ENCODE peak calls at places on chromosomes 12 and 14, in four cellular contexts. J is mammary epithelial cell, K is body of pancreas, S is lower lobe of right lung. M is an unnamed sample.

GRCh38 chr12:89225401-89225800 is 126.9 kb downstream of the DUSP6 start:
- DNase-seq in K (no peak), S (peak), J (peak), M (peak)

GRCh38 chr12:99381992-99382391 is 265.6 kb upstream of the GARIN6 start:
- DNase-seq in J (peak), S (no peak), K (no peak), M (no peak)

GRCh38 chr12:124449623-124450375 is 117.6 kb downstream of the NCOR2 start:
- DNase-seq in S (no peak), K (no peak), J (no peak), M (no peak)

GRCh38 chr14:76576047-76576741 is 185.1 kb upstream of the VASH1 start:
- DNase-seq in S (no peak), J (no peak), K (peak), M (no peak)

GRCh38 chr12:124938066-124938465 is 23.6 kb upstream of the UBC start:
- DNase-seq in K (no peak), J (no peak), S (no peak), M (no peak)

GRCh38 chr14:105865904-105866840 is 339.8 kb downstream of the TMEM121 start:
- DNase-seq in S (no peak), K (peak), J (no peak), M (no peak)

GRCh38 chr14:75303415-75303814 is 24.8 kb downstream of the FOS start:
- DNase-seq in J (peak), K (peak), S (peak), M (peak)

GRCh38 chr14:36174767-36175424 is 1.6 kb downstream of the PTCSC3 start:
- DNase-seq in K (no peak), J (no peak), S (no peak), M (no peak)

GRCh38 chr12:120598674-120599463 is 17.7 kb upstream of the POP5 start:
- DNase-seq in K (peak), S (peak), J (peak), M (peak)

GRCh38 chr14:50225974-50226297 is 5.4 kb downstream of the SOS2 start:
- DNase-seq in J (no peak), S (no peak), K (no peak), M (no peak)

GRCh38 chr12:65269603-65270002 is 8.9 kb upstream of the MSRB3 start:
- DNase-seq in S (no peak), J (no peak), K (no peak), M (no peak)

GRCh38 chr14:69827560-69827959 is 30.5 kb upstream of the SLC10A1 start:
- DNase-seq in J (peak), K (no peak), S (no peak), M (peak)

GRCh38 chr12:108140501-108140900 is 11.4 kb downstream of the WSCD2 start:
- DNase-seq in K (no peak), J (no peak), S (no peak), M (no peak)

GRCh38 chr14:79852975-79853374 is 358.3 kb downstream of the DIO2 start:
- DNase-seq in K (no peak), J (no peak), S (no peak), M (no peak)

GRCh38 chr12:123011701-123012100 is 31.2 kb downstream of the ARL6IP4 start:
- DNase-seq in K (no peak), J (no peak), S (no peak), M (no peak)

GRCh38 chr14:91333640-91334039 is 84.0 kb downstream of the CCDC88C start:
- DNase-seq in K (no peak), J (no peak), S (no peak), M (no peak)

GRCh38 chr14:89165189-89165809 is 251.7 kb downstream of the FOXN3 start:
- DNase-seq in S (no peak), K (no peak), J (no peak), M (no peak)

GRCh38 chr12:124059752-124060151 is 86.7 kb downstream of the ZNF664 start:
- DNase-seq in S (no peak), J (no peak), K (no peak), M (no peak)

GRCh38 chr12:1919763-1920162 is 1.3 kb upstream of the CACNA2D4 start:
- DNase-seq in K (no peak), S (no peak), J (no peak), M (no peak)

GRCh38 chr14:38285962-38286361 is 30.1 kb upstream of the CLEC14A start:
- DNase-seq in K (no peak), S (no peak), J (no peak), M (no peak)

GRCh38 chr14:44369401-44370123 is 137.5 kb downstream of the FSCB start:
- DNase-seq in S (no peak), K (no peak), J (peak), M (no peak)

GRCh38 chr12:66823857-66824570 is 145.1 kb upstream of the GRIP1 start:
- DNase-seq in S (no peak), J (peak), K (no peak), M (peak)

GRCh38 chr14:74856366-74856765 is 19.6 kb downstream of the PROX2 start:
- DNase-seq in S (no peak), K (no peak), J (no peak), M (no peak)

GRCh38 chr14:49892301-49892635 is 614 bp upstream of the ARF6 start:
- DNase-seq in K (peak), J (peak), S (no peak), M (peak)

GRCh38 chr12:442235-442884 is 17.4 kb upstream of the B4GALNT3 start:
- DNase-seq in K (peak), J (peak), S (no peak), M (no peak)

GRCh38 chr12:98896938-98897337 is 251.8 kb downstream of the APAF1 start:
- DNase-seq in S (no peak), K (no peak), J (no peak), M (no peak)

GRCh38 chr12:7101694-7102131 is 7.3 kb downstream of the C1RL start:
- DNase-seq in S (no peak), J (no peak), K (no peak), M (no peak)
- H3K4me3 ChIP-seq in S (no peak), J (no peak), K (no peak), M (no peak)

GRCh38 chr12:51392556-51393237 is 1.5 kb upstream of the GALNT6 start:
- DNase-seq in J (no peak), S (no peak), K (peak), M (no peak)
- H3K4me3 ChIP-seq in J (no peak), S (peak), K (peak), M (no peak)

GRCh38 chr12:3308063-3308462 is 182.9 kb upstream of the PRMT8 start:
- DNase-seq in S (no peak), K (no peak), J (no peak), M (no peak)

GRCh38 chr12:3311491-3312103 is 179.4 kb upstream of the PRMT8 start:
- DNase-seq in J (peak), K (no peak), S (no peak), M (no peak)

GRCh38 chr12:3311027-3311402 is 180.0 kb upstream of the PRMT8 start:
- DNase-seq in J (peak), S (no peak), K (peak), M (peak)

GRCh38 chr12:3310271-3311026 is 180.6 kb upstream of the PRMT8 start:
- DNase-seq in K (no peak), S (no peak), J (no peak), M (no peak)

GRCh38 chr12:3309805-3310204 is 181.2 kb upstream of the PRMT8 start:
- DNase-seq in J (no peak), S (no peak), K (no peak), M (no peak)
- H3K4me3 ChIP-seq in J (no peak), S (no peak), K (no peak), M (no peak)

GRCh38 chr12:121613424-121613823 is 12.9 kb upstream of the ORAI1 start:
- DNase-seq in J (no peak), K (no peak), S (no peak), M (no peak)

GRCh38 chr12:121610239-121611149 is 15.8 kb upstream of the ORAI1 start:
- DNase-seq in K (no peak), J (no peak), S (no peak), M (peak)

GRCh38 chr12:121611306-121611705 is 15.0 kb upstream of the ORAI1 start:
- DNase-seq in J (no peak), S (no peak), K (peak), M (peak)

GRCh38 chr12:121603581-121603980 is 22.7 kb upstream of the ORAI1 start:
- DNase-seq in S (no peak), J (no peak), K (no peak), M (no peak)

GRCh38 chr12:121608301-121608700 is 18.0 kb upstream of the ORAI1 start:
- DNase-seq in S (no peak), J (no peak), K (no peak), M (no peak)
- H3K4me3 ChIP-seq in S (no peak), J (no peak), K (no peak), M (no peak)

GRCh38 chr12:117686911-117687377 is 281.8 kb downstream of the KSR2 start:
- DNase-seq in S (no peak), K (peak), J (no peak), M (peak)
- H3K4me3 ChIP-seq in S (no peak), K (no peak), J (no peak), M (no peak)

GRCh38 chr14:103216857-103217256 is 93.6 kb downstream of the TNFAIP2 start:
- DNase-seq in S (no peak), K (no peak), J (no peak), M (no peak)

GRCh38 chr14:103220982-103221641 is 97.9 kb downstream of the TNFAIP2 start:
- DNase-seq in K (no peak), S (no peak), J (no peak), M (no peak)

GRCh38 chr14:103221781-103222358 is 98.6 kb downstream of the TNFAIP2 start:
- DNase-seq in J (no peak), S (no peak), K (no peak), M (no peak)

GRCh38 chr14:103217538-103217937 is 94.3 kb downstream of the TNFAIP2 start:
- DNase-seq in K (no peak), S (no peak), J (no peak), M (no peak)

DNA sequence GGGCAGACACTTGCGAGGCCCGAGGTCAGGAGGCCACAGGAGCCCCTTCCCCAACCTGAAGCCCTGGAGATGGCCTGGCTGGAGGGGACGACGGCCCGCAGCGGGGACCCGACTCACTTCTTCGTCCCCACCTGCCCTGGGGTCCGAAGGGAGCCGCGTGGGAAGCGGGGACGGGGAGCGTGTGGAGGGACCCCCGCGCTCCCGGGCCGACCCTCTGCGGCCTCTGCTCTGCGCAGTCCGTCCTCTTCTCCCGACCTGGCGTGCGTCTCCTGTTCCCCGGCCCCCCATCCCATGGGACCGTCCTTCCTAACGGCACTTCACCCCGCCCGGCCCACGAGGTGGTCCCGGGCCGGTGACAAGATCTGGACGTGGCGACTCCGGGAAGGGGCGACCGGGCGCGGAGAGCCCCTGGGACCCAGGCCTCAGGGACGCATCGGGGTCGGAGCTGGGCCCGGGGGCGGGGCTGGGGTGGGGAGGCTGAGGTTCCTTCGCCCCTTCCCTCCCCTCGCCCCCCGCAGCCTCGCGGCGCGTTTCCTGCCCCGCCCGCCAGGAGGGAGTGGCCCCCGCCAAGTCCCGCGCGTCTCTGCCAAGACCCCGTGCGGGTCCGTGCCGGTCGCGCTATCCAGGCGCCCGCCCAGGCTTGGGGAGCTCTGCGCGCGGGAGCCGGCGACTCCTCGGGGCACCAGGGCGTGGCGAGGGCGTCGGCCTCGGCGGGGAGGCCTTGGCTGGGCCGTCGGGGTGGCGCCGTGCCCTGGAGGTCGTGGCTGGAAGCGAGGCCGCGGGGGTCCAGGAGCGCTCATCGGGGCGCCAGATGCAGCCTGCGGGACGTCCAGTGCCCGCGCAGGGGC is 97.1 kb downstream of the TNFAIP2 start:
- DNase-seq in K (no peak), S (no peak), J (no peak), M (no peak)
- H3K4me3 ChIP-seq in K (no peak), S (peak), J (no peak), M (no peak)

GRCh38 chr14:95472819-95473251 is 43.6 kb downstream of the SYNE3 start:
- DNase-seq in K (no peak), S (no peak), J (no peak), M (no peak)
- H3K4me3 ChIP-seq in K (no peak), S (no peak), J (no peak), M (no peak)

DNA sequence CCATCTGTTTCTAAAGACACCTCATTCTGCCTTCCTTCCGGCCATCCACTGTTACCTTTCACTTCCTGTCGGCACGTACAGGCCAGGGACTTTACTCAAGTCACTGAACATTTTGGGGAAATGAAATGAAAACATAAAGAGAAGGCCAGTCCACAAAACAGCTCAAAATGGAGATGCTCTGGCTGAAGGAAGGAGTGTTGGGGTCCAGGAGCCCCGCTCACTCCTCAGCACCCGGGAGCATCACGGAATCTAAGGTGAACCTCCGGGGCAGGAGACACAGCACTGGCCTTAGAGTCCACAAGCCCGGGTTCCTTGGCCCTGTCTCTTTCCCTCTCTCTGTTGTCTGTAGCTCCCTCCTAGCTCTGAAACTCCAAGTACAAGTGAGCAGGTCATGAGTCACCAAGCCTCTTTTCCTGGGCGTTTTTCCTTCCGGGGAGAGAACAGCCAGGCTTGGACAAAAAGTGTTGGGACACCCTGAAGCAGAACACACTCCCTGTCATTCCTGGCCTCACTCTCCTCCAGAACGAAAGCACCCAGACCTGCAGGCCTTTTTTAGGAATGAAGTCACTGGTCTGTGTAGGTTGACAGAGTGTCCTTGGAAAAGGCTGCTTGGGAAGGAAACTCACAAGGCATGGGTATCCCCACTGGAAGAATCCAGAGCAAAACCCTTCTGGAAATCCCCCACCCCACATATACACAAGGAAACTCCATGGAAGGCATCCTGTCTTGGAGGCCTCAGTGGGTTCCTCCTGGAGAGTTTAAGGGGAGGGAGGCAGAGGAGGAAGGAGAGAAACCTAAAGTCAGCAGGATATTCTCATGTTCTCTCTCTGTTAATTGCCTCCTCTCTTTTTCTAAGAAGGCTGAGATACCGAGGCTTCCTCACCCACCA is 245.3 kb downstream of the ZFP36L1 start:
- DNase-seq in K (peak), J (peak), S (no peak), M (peak)
- H3K4me3 ChIP-seq in K (no peak), J (no peak), S (no peak), M (no peak)